ENCODE peak calls at places on chromosomes 6 and 20, in seven cellular contexts. T, M, K, J, L, B and N are unnamed samples.

GRCh38 chr20:60900581-60900980 is 351.5 kb upstream of the CDH4 start:
- DNase-seq in K (no peak), J (no peak), B (no peak), L (no peak), M (no peak), T (no peak), N (no peak)

GRCh38 chr6:11354019-11354418 is 121.6 kb upstream of the NEDD9 start:
- DNase-seq in L (no peak), B (no peak), J (peak), K (no peak), M (peak), T (no peak), N (no peak)

GRCh38 chr6:140602843-140603242 is 1228.4 kb upstream of the CITED2 start:
- DNase-seq in L (no peak), T (no peak), M (no peak), B (no peak), J (no peak), K (no peak), N (no peak)

GRCh38 chr6:142984386-142984785 is 39.4 kb upstream of the HIVEP2 start:
- DNase-seq in L (no peak), B (no peak), T (no peak), M (no peak), J (no peak), K (no peak), N (no peak)

GRCh38 chr6:113879186-113880096 is 22.3 kb downstream of the MARCKS start:
- DNase-seq in T (no peak), K (no peak), J (peak), L (peak), B (peak), M (peak), N (no peak)

GRCh38 chr6:143260857-143261256 is 189.6 kb downstream of the ADAT2 start:
- DNase-seq in T (no peak), K (no peak), J (no peak), B (no peak), M (no peak), L (peak), N (no peak)

GRCh38 chr20:61777773-61778484 is 287.8 kb downstream of the TAF4 start:
- DNase-seq in K (no peak), B (no peak), T (no peak), M (no peak), L (no peak), J (no peak), N (no peak)

GRCh38 chr20:266213-266603 is 8.7 kb downstream of the DEFB132 start:
- DNase-seq in K (no peak), M (no peak), T (no peak), J (no peak), L (no peak), B (no peak), N (no peak)

GRCh38 chr20:10619427-10619826 is 54.4 kb downstream of the JAG1 start:
- DNase-seq in T (no peak), J (peak), K (no peak), B (no peak), L (peak), M (no peak), N (no peak)

GRCh38 chr6:32254761-32255211 is 30.9 kb upstream of the NOTCH4 start:
- DNase-seq in M (no peak), L (no peak), K (no peak), T (no peak), B (peak), J (no peak), N (no peak)

GRCh38 chr6:143745160-143746133 is 67.7 kb downstream of the PHACTR2 start:
- DNase-seq in J (peak), M (no peak), K (no peak), L (peak), B (peak), T (no peak), N (no peak)

GRCh38 chr20:853406-853996 is 20.0 kb downstream of the FAM110A start:
- DNase-seq in T (no peak), J (no peak), B (no peak), L (no peak), M (no peak), K (no peak), N (no peak)

GRCh38 chr6:75752365-75752764 is 3.3 kb downstream of the MYO6 start:
- DNase-seq in T (no peak), K (no peak), B (no peak), M (no peak), J (no peak), L (no peak), N (no peak)

GRCh38 chr20:45080867-45081616 is 19.9 kb downstream of the KCNS1 start:
- DNase-seq in K (no peak), B (no peak), J (peak), L (peak), T (no peak), M (no peak), N (no peak)

GRCh38 chr20:52365688-52366087 is 174.1 kb upstream of the ZFP64 start:
- DNase-seq in L (no peak), T (no peak), M (no peak), K (no peak), J (no peak), B (no peak), N (no peak)

GRCh38 chr20:23048283-23049200 is 930 bp downstream of the THBD start:
- DNase-seq in K (no peak), L (peak), M (peak), B (peak), J (no peak), T (peak), N (peak)

GRCh38 chr6:39835856-39836442 is 43.8 kb downstream of the DAAM2 start:
- DNase-seq in M (no peak), K (no peak), T (no peak), L (no peak), B (no peak), J (no peak), N (no peak)

GRCh38 chr6:89208551-89208950 is 8.6 kb downstream of the GABRR1 start:
- DNase-seq in B (no peak), M (no peak), J (no peak), T (no peak), K (no peak), L (no peak), N (no peak)

GRCh38 chr6:16049178-16049577 is 79.7 kb upstream of the MYLIP start:
- DNase-seq in K (no peak), B (no peak), M (no peak), T (no peak), J (no peak), L (no peak), N (no peak)

GRCh38 chr6:2047855-2048254 is 197.6 kb downstream of the GMDS start:
- DNase-seq in J (no peak), M (no peak), T (no peak), B (no peak), L (no peak), K (no peak), N (no peak)

DNA sequence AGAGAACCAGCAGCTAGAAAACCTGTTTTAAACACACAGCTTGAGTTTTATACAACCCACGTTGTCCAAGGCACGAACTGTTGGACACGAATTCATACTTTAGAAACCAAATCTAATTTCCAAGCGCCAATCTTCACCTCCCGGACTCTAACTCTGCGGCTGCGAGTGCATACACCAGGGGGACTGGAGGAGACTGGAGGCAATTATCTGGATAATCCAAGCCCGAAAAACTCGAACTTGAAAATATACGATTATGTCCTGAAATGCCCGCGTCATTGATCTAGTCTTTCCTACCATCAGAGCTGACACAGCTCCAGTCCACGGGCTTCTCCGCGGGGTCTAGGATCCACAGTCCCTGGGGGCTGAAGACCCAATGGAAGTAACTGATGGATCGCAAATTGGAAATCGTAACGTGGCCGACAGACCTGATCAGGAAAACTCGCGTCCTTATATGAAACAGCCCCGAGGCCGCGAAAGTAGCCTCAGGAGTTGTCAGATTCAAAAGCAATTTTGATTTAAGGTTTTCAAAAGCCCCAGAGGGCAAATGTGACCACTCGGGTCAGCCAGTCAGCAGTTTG is 809 bp upstream of the HEY2 start:
- DNase-seq in J (peak), M (no peak), K (no peak), T (no peak), B (no peak), L (no peak), N (no peak)
- TF ChIP-seq CTCF in J (no peak), M (no peak), K (no peak), T (no peak), B (no peak), L (no peak), N (no peak)

GRCh38 chr6:43801489-43802181 is 31.6 kb downstream of the VEGFA start:
- DNase-seq in M (no peak), T (peak), K (no peak), L (no peak), B (no peak), J (no peak), N (no peak)
- TF ChIP-seq CTCF in M (no peak), T (no peak), K (no peak), L (no peak), B (peak), J (no peak), N (no peak)

GRCh38 chr6:42510795-42511194 is 53.0 kb upstream of the UBR2 start:
- DNase-seq in J (no peak), K (no peak), B (no peak), L (no peak), M (no peak), T (no peak), N (no peak)
- TF ChIP-seq CTCF in J (no peak), K (no peak), B (no peak), L (no peak), M (no peak), T (no peak), N (no peak)

DNA sequence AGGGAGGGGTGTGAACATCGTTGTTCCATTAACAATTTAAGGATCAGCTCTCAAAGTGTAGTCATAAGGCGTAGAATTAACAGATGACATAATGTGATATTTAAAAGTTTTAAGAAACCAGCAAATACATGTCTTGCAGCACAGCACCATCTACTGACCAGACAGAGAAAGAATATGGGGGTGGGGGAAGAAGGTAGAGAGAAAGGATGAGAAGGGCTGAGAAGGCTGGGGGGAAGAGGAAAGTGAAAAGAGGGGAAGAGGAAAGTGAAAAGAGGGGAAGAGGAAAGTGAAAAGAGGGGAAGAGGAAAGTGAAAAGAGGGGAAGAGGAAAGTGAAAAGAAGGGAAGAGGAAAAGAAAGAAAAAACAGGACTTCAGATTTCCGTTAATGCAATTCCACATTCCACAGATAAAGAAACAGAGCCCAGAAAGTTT is 80.9 kb downstream of the HAO1 start:
- DNase-seq in J (peak), K (no peak), T (no peak), B (peak), L (peak), M (no peak), N (no peak)
- TF ChIP-seq CTCF in J (peak), K (peak), T (peak), B (peak), L (peak), M (peak), N (no peak)

GRCh38 chr6:56481957-56482356 is 160.7 kb downstream of the DST start:
- DNase-seq in K (no peak), L (no peak), J (no peak), M (no peak), B (no peak), T (no peak), N (no peak)
- TF ChIP-seq CTCF in K (no peak), L (no peak), J (no peak), M (no peak), B (no peak), T (no peak), N (no peak)

DNA sequence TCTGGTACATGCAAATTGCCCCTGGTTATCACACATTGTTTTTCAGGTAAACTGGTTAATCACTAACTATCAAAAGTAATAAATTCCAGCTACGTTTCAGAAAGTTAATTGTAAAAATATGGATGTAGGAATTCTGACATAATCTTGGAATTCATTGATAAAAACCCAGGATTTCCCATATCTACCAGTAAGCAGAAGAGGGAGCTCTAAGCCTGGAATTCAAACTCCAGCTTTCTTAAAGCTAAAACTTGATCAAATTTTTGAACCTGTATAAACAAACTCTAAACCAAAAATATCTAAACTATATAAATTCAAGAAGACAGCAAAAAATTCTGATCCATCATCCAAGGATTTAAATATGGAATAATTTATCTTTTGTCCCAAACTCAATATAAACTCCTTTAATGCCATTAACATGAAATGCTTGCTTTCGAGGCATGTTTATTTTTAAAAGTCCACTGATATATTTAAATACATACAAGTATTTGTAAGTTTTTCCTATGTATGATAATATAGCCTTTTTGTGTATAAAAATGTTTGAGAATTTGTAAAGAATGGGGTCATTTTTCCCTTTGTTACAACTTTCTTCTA is 91.5 kb upstream of the RNF217 start:
- DNase-seq in T (no peak), K (no peak), M (no peak), J (peak), B (no peak), L (peak), N (no peak)
- TF ChIP-seq CTCF in T (peak), K (no peak), M (peak), J (peak), B (peak), L (peak), N (peak)

DNA sequence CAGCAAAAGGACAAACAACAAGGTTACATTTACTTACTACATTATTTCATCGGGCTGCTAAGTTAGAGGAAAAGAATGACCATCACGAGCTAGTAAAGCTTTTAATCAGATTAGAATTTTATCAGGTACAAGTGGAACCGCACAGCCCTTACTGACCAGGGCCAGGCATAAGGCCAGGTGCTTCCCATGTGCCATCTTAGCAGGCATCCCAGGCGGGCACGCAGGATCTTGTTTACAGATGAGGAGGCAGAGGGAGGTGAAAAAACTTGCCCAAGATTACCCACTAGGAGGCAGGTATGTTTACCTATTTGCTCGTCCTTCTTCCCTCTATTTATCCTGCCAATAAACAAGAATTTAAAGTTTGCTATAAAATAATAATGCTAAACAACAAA is 10.7 kb downstream of the EZR start:
- DNase-seq in M (no peak), K (no peak), J (no peak), T (no peak), L (no peak), B (no peak), N (no peak)
- TF ChIP-seq CTCF in M (no peak), K (no peak), J (no peak), T (no peak), L (no peak), B (no peak), N (no peak)